ENCODE peak calls at places on chromosomes 16 and 17, in seven cellular contexts. F is vagina; U is kidney epithelial cell; B is CD8-positive, alpha-beta memory T cell; V is cardiac muscle cell; Q is MM.1S; W is thoracic aorta. K is an unnamed sample.

GRCh38 chr17:28282596-28282995 is 36.4 kb upstream of the TMEM97 start:
- DNase-seq in Q (no peak), V (peak), W (no peak), B (no peak), U (peak), F (no peak), K (peak)

GRCh38 chr17:2478446-2478845 is 33.2 kb downstream of the METTL16 start:
- DNase-seq in U (no peak), V (no peak), B (no peak), W (no peak), F (no peak), Q (no peak), K (no peak)

GRCh38 chr17:62724398-62725146 is 83.5 kb downstream of the MARCHF10 start:
- DNase-seq in F (no peak), Q (peak), W (no peak), V (no peak), B (peak), U (no peak), K (no peak)

GRCh38 chr16:69145658-69146057 is 13.2 kb downstream of the UTP4 start:
- DNase-seq in Q (no peak), B (no peak), F (no peak), V (no peak), W (no peak), U (no peak), K (peak)

GRCh38 chr17:35167666-35168065 is 20.0 kb downstream of the UNC45B start:
- DNase-seq in Q (no peak), F (no peak), V (no peak), U (no peak), B (no peak), W (no peak), K (no peak)

GRCh38 chr16:35311475-35311874 is 1852.1 kb downstream of the TP53TG3F start:
- DNase-seq in F (peak), W (no peak), B (no peak), V (no peak), U (no peak), Q (no peak), K (no peak)

GRCh38 chr16:58500329-58501241 is 642 bp downstream of the NDRG4 start:
- DNase-seq in F (no peak), U (no peak), Q (no peak), V (peak), B (no peak), W (no peak), K (no peak)

GRCh38 chr17:35891273-35891672 is 11.1 kb upstream of the CCL5 start:
- DNase-seq in F (no peak), Q (no peak), B (peak), W (no peak), U (no peak), V (no peak), K (no peak)

GRCh38 chr16:66927918-66928649 is 2.7 kb upstream of the RRAD start:
- DNase-seq in V (no peak), B (no peak), W (no peak), U (no peak), F (no peak), Q (no peak), K (no peak)

GRCh38 chr16:83967838-83968482 is at the start of gene NECAB2:
- DNase-seq in B (peak), W (no peak), V (peak), F (no peak), Q (no peak), U (no peak), K (peak)

GRCh38 chr16:49345829-49346228 is 27.8 kb upstream of the C16orf78 start:
- DNase-seq in V (peak), B (no peak), W (no peak), Q (peak), F (no peak), U (no peak), K (no peak)

GRCh38 chr16:11322823-11323222 is 22.4 kb upstream of the RMI2 start:
- DNase-seq in W (no peak), B (no peak), V (no peak), Q (no peak), F (no peak), U (no peak), K (no peak)

GRCh38 chr17:58382108-58382884 is 30.3 kb upstream of the SUPT4H1 start:
- DNase-seq in V (no peak), F (no peak), Q (peak), W (no peak), B (no peak), U (no peak), K (no peak)

GRCh38 chr16:20803192-20803560 is 3.1 kb downstream of the ERI2 start:
- DNase-seq in Q (no peak), V (no peak), W (no peak), B (no peak), U (no peak), F (no peak), K (no peak)
- H3K4me3 ChIP-seq in Q (no peak), V (no peak), W (no peak), B (no peak), U (no peak), F (no peak), K (no peak)

DNA sequence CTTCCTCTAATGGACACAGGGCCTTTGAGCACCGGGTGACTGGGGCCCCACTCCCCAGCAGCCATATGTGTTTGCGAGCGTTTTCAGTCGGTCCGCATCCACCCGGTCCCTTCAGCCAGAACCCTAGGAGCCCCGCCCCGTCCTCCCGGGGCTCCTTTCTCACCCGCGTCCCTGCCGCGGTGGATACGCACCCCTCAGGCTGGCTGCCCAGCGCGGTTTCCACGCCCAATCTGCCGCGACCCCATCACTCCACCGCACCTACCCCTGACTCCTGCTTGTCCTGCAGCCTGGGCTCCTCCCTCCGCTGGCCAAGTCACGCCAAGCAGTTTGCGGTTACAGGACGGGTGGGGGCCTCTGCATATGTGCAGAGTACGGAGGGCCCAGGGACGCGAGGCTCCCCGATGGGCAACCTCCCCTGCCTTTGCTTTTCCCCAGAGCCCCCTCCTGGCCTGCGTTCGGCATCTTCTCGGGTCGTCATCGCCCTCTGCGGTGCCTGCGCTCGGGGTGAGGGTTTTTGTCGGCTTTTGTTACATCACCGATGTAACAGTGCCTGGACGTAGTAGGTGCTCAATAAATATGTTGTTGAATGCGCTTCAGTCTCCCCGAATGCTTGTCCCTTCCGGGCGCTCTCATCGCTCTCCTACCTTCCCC is 984 bp upstream of the TTYH2 start:
- DNase-seq in F (no peak), V (no peak), U (no peak), Q (no peak), W (no peak), B (peak), K (peak)
- H3K4me3 ChIP-seq in F (peak), V (no peak), U (peak), Q (peak), W (peak), B (peak), K (peak)

GRCh38 chr17:50834786-50835562 is 412 bp upstream of the WFIKKN2 start:
- DNase-seq in W (no peak), Q (no peak), U (no peak), F (no peak), B (no peak), V (peak), K (peak)
- H3K4me3 ChIP-seq in W (peak), Q (no peak), U (peak), F (peak), B (no peak), V (no peak), K (no peak)

GRCh38 chr16:85086347-85087291 is 25.7 kb downstream of the CIBAR2 start:
- DNase-seq in B (peak), V (peak), U (no peak), F (no peak), W (no peak), Q (peak), K (peak)
- H3K4me3 ChIP-seq in B (no peak), V (no peak), U (no peak), F (no peak), W (no peak), Q (no peak), K (no peak)

GRCh38 chr16:1012722-1013592 is 31.4 kb downstream of the SOX8 start:
- DNase-seq in W (no peak), F (no peak), B (no peak), Q (no peak), U (no peak), V (no peak), K (no peak)
- H3K4me3 ChIP-seq in W (no peak), F (no peak), B (no peak), Q (no peak), U (no peak), V (no peak), K (no peak)

DNA sequence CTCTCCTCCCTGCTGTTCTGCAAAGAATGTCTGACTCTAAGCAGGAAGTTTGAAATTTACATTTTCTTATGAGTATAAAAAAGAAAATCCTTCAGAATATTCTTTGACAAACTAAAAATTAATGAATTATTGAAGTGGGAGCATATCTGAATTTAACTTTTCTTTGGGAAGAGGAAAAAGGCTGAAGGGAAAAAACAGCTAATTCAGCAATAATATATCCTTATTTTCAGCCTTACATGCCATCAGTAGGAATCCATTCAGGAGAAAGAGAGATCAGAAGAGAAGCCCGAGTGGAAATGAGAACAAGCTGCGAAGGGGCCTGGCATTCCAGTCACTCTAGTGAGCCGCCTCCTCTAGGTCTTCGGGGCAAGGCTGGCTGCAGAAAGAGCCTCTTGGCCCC is 41.7 kb upstream of the BCAR1 start:
- DNase-seq in B (no peak), Q (no peak), U (no peak), V (no peak), F (no peak), W (no peak), K (no peak)
- H3K4me3 ChIP-seq in B (no peak), Q (no peak), U (no peak), V (no peak), F (no peak), W (no peak), K (no peak)